ENCODE peak calls at places on chromosomes 12 and 14, in ten cellular contexts. F is fibroblast of lung, B is lower leg skin, H is ovary, S is upper lobe of left lung, L is astrocyte, Y is tibial nerve, O is right atrium auricular region, R is fibroblast of mammary gland, J is tibial artery. D is an unnamed sample.

GRCh38 chr14:95510804-95511203 is 5.6 kb downstream of the SYNE3 start:
- DNase-seq in F (no peak), B (peak; percentile 84), H (no peak), S (no peak), L (no peak), Y (no peak), O (no peak), R (no peak), J (no peak), D (no peak)

GRCh38 chr12:55706840-55707671 is 648 bp downstream of the ITGA7 start:
- DNase-seq in F (no peak), B (no peak), H (no peak), S (peak; percentile 65), L (no peak), Y (no peak), O (no peak), R (no peak), J (no peak), D (no peak)

GRCh38 chr14:79704406-79704805 is 506.9 kb downstream of the DIO2 start:
- DNase-seq in F (no peak), B (no peak), H (no peak), S (no peak), L (no peak), Y (no peak), O (no peak), R (no peak), J (no peak), D (no peak)

GRCh38 chr14:29242755-29243340 is 476.3 kb downstream of the FOXG1 start:
- DNase-seq in F (no peak), B (no peak), H (no peak), S (no peak), L (peak; percentile 69), Y (no peak), O (no peak), R (peak; percentile 45), J (no peak), D (no peak)

GRCh38 chr14:92437729-92438280 is 75.8 kb upstream of the RIN3 start:
- DNase-seq in F (no peak), B (no peak), H (no peak), S (no peak), L (no peak), Y (no peak), O (no peak), R (no peak), J (no peak), D (no peak)

GRCh38 chr12:9651265-9651729 is 18.2 kb upstream of the CLEC2D start:
- DNase-seq in F (peak; percentile 33), B (no peak), H (no peak), S (no peak), L (peak; percentile 82), Y (no peak), O (no peak), R (peak; percentile 76), J (no peak), D (no peak)

GRCh38 chr12:49943663-49943945 is 6.9 kb upstream of the AQP2 start:
- DNase-seq in F (no peak), B (no peak), H (no peak), S (no peak), L (no peak), Y (no peak), O (no peak), R (no peak), J (no peak), D (no peak)

GRCh38 chr12:3436496-3437060 is 54.4 kb upstream of the PRMT8 start:
- DNase-seq in F (no peak), B (peak; percentile 56), H (no peak), S (no peak), L (no peak), Y (no peak), O (no peak), R (no peak), J (no peak), D (no peak)

GRCh38 chr14:76101980-76102379 is 49.7 kb upstream of the GPATCH2L start:
- DNase-seq in F (no peak), B (no peak), H (no peak), S (no peak), L (no peak), Y (no peak), O (no peak), R (no peak), J (no peak), D (no peak)

GRCh38 chr14:93956514-93957332 is 19.6 kb downstream of the ASB2 start:
- DNase-seq in F (no peak), B (no peak), H (no peak), S (no peak), L (no peak), Y (no peak), O (no peak), R (no peak), J (no peak), D (no peak)

GRCh38 chr12:117863004-117863709 is 105.6 kb downstream of the KSR2 start:
- DNase-seq in F (no peak), B (no peak), H (no peak), S (no peak), L (peak; percentile 4), Y (no peak), O (no peak), R (peak; percentile 69), J (no peak), D (no peak)

GRCh38 chr14:99101826-99102461 is 170.1 kb downstream of the BCL11B start:
- DNase-seq in F (no peak), B (no peak), H (no peak), S (no peak), L (no peak), Y (no peak), O (no peak), R (no peak), J (no peak), D (no peak)

GRCh38 chr14:91317381-91318313 is 73.1 kb upstream of the GPR68 start:
- DNase-seq in F (peak; percentile 34), B (peak; percentile 94), H (peak; percentile 73), S (peak; percentile 91), L (no peak), Y (no peak), O (peak; percentile 69), R (peak; percentile 20), J (peak; percentile 42), D (no peak)

GRCh38 chr12:117101953-117102833 is 3.0 kb upstream of the TESC start:
- DNase-seq in F (no peak), B (no peak), H (no peak), S (peak; percentile 17), L (no peak), Y (no peak), O (no peak), R (no peak), J (no peak), D (no peak)

GRCh38 chr12:118307069-118307954 is 65.4 kb downstream of the TAOK3 start:
- DNase-seq in F (peak; percentile 90), B (no peak), H (peak; percentile 10), S (no peak), L (peak; percentile 97), Y (no peak), O (no peak), R (peak; percentile 93), J (no peak), D (no peak)

GRCh38 chr12:107477946-107478610 is 207.5 kb upstream of the PWP1 start:
- DNase-seq in F (no peak), B (no peak), H (no peak), S (no peak), L (no peak), Y (no peak), O (no peak), R (peak; percentile 43), J (no peak), D (no peak)

GRCh38 chr12:94099191-94099983 is 49.0 kb upstream of the PLXNC1 start:
- DNase-seq in F (peak; percentile 62), B (no peak), H (no peak), S (peak; percentile 37), L (peak; percentile 91), Y (no peak), O (no peak), R (peak; percentile 20), J (no peak), D (no peak)

GRCh38 chr12:113358381-113359132 is at the start of gene PLBD2:
- DNase-seq in F (peak; percentile 90), B (peak; percentile 98), H (peak; percentile 96), S (peak; percentile 98), L (peak; percentile 81), Y (peak; percentile 92), O (peak; percentile 96), R (peak; percentile 89), J (peak; percentile 93), D (peak; percentile 93)

GRCh38 chr14:61284001-61284400 is 2.9 kb upstream of the TMEM30B start:
- DNase-seq in F (no peak), B (no peak), H (no peak), S (no peak), L (no peak), Y (no peak), O (no peak), R (no peak), J (no peak), D (no peak)
- TF ChIP-seq CTCF in F (no peak), B (no peak), H (no peak), S (no peak), L (no peak), Y (no peak), O (no peak), R (no peak), J (no peak), D (no peak)

GRCh38 chr14:88667555-88668273 is 104.9 kb downstream of the ZC3H14 start:
- DNase-seq in F (peak; percentile 84), B (no peak), H (peak; percentile 49), S (no peak), L (peak; percentile 64), Y (no peak), O (no peak), R (peak; percentile 80), J (peak; percentile 37), D (peak; percentile 26)
- TF ChIP-seq CTCF in F (peak; percentile 97), B (no peak), H (peak; percentile 68), S (peak; percentile 56), L (peak; percentile 94), Y (peak; percentile 54), O (peak; percentile 85), R (peak; percentile 94), J (peak; percentile 78), D (peak; percentile 88)

GRCh38 chr12:27243804-27244679 is at the start of gene STK38L:
- DNase-seq in F (peak; percentile 97), B (peak; percentile 99), H (peak; percentile 95), S (peak; percentile 100), L (peak; percentile 86), Y (peak; percentile 86), O (peak; percentile 98), R (peak; percentile 95), J (peak; percentile 94), D (peak; percentile 100)
- TF ChIP-seq CTCF in F (peak; percentile 37), B (no peak), H (no peak), S (no peak), L (peak; percentile 9), Y (no peak), O (peak; percentile 49), R (peak; percentile 6), J (no peak), D (peak; percentile 50)

DNA sequence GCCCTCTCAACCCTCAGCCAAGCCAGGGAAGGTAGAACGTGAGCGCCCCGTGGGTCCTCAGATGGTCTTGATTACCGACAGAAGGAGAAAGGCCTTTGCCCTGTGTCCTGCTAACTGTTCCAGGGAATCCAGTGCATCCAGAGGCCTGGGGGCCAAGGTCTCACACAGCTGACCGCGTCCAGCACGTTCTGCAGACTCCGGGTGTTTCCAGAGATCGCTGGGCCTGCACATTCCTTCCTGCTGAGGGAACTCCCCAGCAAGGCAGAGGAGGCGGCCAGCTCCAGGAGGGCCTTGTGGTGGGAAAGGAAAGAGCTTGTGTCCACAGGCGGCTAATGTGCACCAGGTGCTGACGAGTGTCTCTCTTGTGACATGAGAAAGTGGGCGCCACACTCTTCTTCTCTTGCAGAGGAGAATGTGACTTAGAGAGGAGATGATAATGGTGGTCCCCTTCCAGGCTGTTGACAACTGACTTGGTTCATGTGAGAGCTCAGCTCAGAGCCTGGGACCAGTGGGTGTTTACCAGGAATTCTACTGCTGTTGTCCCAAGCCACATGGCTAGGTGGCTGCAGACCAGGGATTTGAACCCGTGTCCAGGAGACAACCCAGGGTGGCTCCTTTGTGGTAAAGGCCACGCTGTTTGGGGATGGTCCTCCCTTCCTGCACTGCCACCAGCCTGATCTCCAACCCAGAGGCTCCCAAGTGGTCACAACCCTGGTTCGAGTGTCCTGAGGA is 46.8 kb upstream of the DLK1 start:
- DNase-seq in F (peak; percentile 83), B (no peak), H (peak; percentile 94), S (no peak), L (peak; percentile 86), Y (peak; percentile 33), O (no peak), R (peak; percentile 86), J (no peak), D (no peak)
- TF ChIP-seq CTCF in F (peak; percentile 32), B (no peak), H (peak; percentile 77), S (no peak), L (peak; percentile 11), Y (no peak), O (no peak), R (peak; percentile 24), J (no peak), D (no peak)